ENCODE peak calls at places on chromosomes 11 and 22, in seven cellular contexts. I is astrocyte of the cerebellum, K is Peyer's patch, S is GM12864, F is fibroblast of lung, D is HCT116, Q is fibroblast of pulmonary artery. T is an unnamed sample.

GRCh38 chr22:30573594-30574094 is 821 bp downstream of the GAL3ST1 start:
- DNase-seq in I (no peak), K (peak), S (no peak), F (no peak), D (no peak), Q (no peak), T (no peak)

GRCh38 chr11:71467164-71467563 is 14.2 kb downstream of the NADSYN1 start:
- DNase-seq in I (no peak), K (no peak), S (no peak), F (no peak), D (no peak), Q (no peak), T (no peak)

GRCh38 chr11:16382638-16383380 is 26.5 kb upstream of the SOX6 start:
- DNase-seq in I (no peak), K (no peak), S (no peak), F (peak), D (no peak), Q (no peak), T (no peak)

GRCh38 chr11:72307439-72307838 is 63.5 kb upstream of the PHOX2A start:
- DNase-seq in I (no peak), K (no peak), S (no peak), F (no peak), D (no peak), Q (no peak), T (no peak)

GRCh38 chr11:128482092-128482491 is 105.3 kb downstream of the ETS1 start:
- DNase-seq in I (no peak), K (no peak), S (no peak), F (no peak), D (no peak), Q (no peak), T (no peak)

GRCh38 chr11:34972892-34973291 is 56.5 kb downstream of the PDHX start:
- DNase-seq in I (peak), K (no peak), S (no peak), F (peak), D (no peak), Q (peak), T (no peak)

GRCh38 chr11:56271092-56271491 is 2.9 kb upstream of the OR5T1 start:
- DNase-seq in I (no peak), K (no peak), S (no peak), F (no peak), D (no peak), Q (no peak), T (no peak)

GRCh38 chr11:35167451-35167954 is 28.5 kb downstream of the CD44 start:
- DNase-seq in I (no peak), K (no peak), S (no peak), F (peak), D (no peak), Q (peak), T (no peak)

GRCh38 chr11:65422104-65422632 is 430 bp upstream of the NEAT1 start:
- DNase-seq in I (peak), K (peak), S (peak), F (peak), D (peak), Q (peak), T (peak)

GRCh38 chr11:78737891-78738290 is 163.2 kb upstream of the NARS2 start:
- DNase-seq in I (no peak), K (no peak), S (no peak), F (no peak), D (no peak), Q (no peak), T (no peak)

GRCh38 chr22:46212195-46212594 is 37.9 kb downstream of the CDPF1 start:
- DNase-seq in I (no peak), K (no peak), S (no peak), F (no peak), D (no peak), Q (no peak), T (no peak)

GRCh38 chr22:38973289-38974169 is 8.6 kb upstream of the APOBEC3B start:
- DNase-seq in I (no peak), K (no peak), S (no peak), F (peak), D (no peak), Q (peak), T (no peak)

GRCh38 chr22:23404689-23405365 is 175.3 kb downstream of the IGLL1 start:
- DNase-seq in I (peak), K (peak), S (no peak), F (peak), D (no peak), Q (peak), T (no peak)

GRCh38 chr11:44774131-44774530 is 47.4 kb downstream of the TSPAN18 start:
- DNase-seq in I (no peak), K (no peak), S (no peak), F (no peak), D (no peak), Q (no peak), T (no peak)

GRCh38 chr22:30860176-30861105 is 108.1 kb downstream of the MORC2 start:
- DNase-seq in I (no peak), K (peak), S (no peak), F (no peak), D (no peak), Q (no peak), T (no peak)

GRCh38 chr11:74847895-74848294 is 99.2 kb downstream of the RNF169 start:
- DNase-seq in I (no peak), K (no peak), S (no peak), F (no peak), D (no peak), Q (no peak), T (no peak)

GRCh38 chr11:74844865-74845264 is 96.2 kb downstream of the RNF169 start:
- DNase-seq in I (no peak), K (no peak), S (no peak), F (no peak), D (no peak), Q (no peak), T (no peak)

GRCh38 chr11:74845978-74846517 is 97.4 kb downstream of the RNF169 start:
- DNase-seq in I (no peak), K (no peak), S (no peak), F (no peak), D (no peak), Q (no peak), T (no peak)

GRCh38 chr11:74844072-74844471 is 95.4 kb downstream of the RNF169 start:
- DNase-seq in I (no peak), K (no peak), S (no peak), F (no peak), D (no peak), Q (no peak), T (no peak)

GRCh38 chr11:74846770-74847169 is 98.1 kb downstream of the RNF169 start:
- DNase-seq in I (no peak), K (no peak), S (no peak), F (peak), D (no peak), Q (peak), T (no peak)
- TF ChIP-seq CTCF in I (no peak), K (no peak), S (no peak), F (peak), D (no peak), Q (peak), T (no peak)

GRCh38 chr11:1936781-1937615 is 10.1 kb upstream of the MRPL23 start:
- DNase-seq in I (no peak), K (no peak), S (no peak), F (no peak), D (no peak), Q (no peak), T (no peak)

GRCh38 chr11:1935156-1936071 is 11.7 kb upstream of the MRPL23 start:
- DNase-seq in I (no peak), K (no peak), S (no peak), F (no peak), D (no peak), Q (no peak), T (no peak)

GRCh38 chr11:1937616-1938342 is 9.4 kb upstream of the MRPL23 start:
- DNase-seq in I (no peak), K (no peak), S (no peak), F (no peak), D (no peak), Q (no peak), T (no peak)

GRCh38 chr11:1934326-1935155 is 12.6 kb upstream of the MRPL23 start:
- DNase-seq in I (no peak), K (no peak), S (no peak), F (no peak), D (no peak), Q (no peak), T (no peak)

DNA sequence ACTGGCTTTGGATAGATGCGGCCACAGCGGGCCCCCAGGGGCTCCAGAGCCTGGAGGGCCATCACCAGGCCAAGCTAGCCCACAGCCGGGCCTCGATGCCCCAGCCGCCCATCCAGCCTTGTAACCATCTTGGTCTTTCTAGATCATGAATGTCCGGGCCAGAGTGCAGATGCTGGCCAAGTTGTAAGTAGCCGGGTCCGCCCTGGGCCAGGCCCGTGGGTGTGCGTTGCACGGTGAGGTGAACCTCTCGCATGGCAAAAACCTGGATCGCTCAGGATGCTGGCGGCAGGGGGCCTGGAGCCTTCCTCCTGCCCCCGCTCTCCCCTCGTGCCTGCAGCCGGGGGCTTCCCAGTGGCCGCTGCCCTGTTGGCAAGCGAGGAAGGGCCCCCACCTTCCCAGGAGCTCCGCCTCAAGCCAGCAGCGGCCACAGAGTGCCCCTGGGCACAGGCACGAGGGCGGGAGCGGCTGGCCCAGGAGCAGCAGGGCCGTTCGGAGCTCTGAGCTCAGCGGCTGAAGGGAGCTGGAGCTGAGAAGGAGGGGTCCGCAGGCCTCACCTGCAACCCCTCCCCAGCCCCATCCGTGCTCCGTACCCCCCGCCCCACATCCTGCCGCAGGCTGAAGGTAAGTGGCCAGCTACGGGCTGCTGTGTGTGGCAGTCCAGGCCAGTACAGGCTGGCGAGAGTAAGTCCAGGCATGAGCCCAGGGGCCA is 10.9 kb upstream of the MRPL23 start:
- DNase-seq in I (no peak), K (no peak), S (no peak), F (no peak), D (no peak), Q (no peak), T (no peak)
- H3K4me3 ChIP-seq in I (no peak), K (no peak), S (no peak), F (no peak), D (no peak), Q (no peak), T (no peak)

DNA sequence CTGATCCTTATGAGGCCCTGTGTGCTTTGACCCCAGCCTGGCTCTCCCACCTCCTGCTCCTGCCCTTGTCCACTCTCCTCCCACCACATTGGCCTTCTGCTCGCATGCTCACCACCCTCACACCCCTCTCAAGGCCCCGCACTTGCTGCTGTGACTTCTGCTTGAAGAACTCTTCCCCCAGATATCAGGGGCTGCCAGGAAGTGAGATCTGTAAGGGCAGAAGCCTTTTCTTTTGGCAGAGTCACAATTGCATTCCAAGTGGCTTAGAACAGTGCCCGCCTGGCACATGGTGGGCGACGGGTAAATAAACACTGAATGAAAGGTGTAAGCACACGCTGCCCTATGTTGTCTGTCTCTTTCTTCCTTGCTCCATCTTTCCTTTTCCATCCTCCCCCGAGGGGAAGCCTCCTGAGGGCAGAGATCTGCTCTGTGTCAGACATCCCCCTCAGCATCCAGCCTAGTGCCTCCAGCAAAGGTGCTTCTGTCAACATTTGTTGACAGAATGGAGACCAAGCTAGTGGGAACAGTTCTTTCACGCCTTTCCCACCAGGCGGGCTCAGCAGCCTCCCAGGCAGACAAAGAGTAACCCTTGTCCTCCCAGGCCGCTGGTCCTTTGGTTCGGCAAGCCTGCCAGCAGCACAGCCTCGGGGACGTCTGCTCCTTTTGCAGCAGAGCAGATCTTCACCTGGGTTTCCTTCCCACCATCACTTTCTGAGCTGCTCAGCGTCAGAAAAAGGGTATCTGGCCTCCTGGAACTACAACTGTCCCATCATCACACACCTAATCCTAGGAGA is 10.0 kb upstream of the PEX26 start:
- DNase-seq in I (no peak), K (no peak), S (no peak), F (no peak), D (no peak), Q (no peak), T (no peak)
- TF ChIP-seq CTCF in I (no peak), K (no peak), S (no peak), F (no peak), D (no peak), Q (no peak), T (no peak)

GRCh38 chr11:102559839-102560238 is 29.3 kb upstream of the MMP7 start:
- DNase-seq in I (no peak), K (no peak), S (no peak), F (no peak), D (no peak), Q (no peak), T (no peak)

GRCh38 chr11:102564110-102564509 is 33.6 kb upstream of the MMP7 start:
- DNase-seq in I (no peak), K (no peak), S (no peak), F (peak), D (peak), Q (peak), T (peak)

GRCh38 chr11:102555091-102555490 is 24.5 kb upstream of the MMP7 start:
- DNase-seq in I (no peak), K (no peak), S (no peak), F (no peak), D (no peak), Q (no peak), T (no peak)

GRCh38 chr11:102561636-102562035 is 31.1 kb upstream of the MMP7 start:
- DNase-seq in I (no peak), K (no peak), S (no peak), F (no peak), D (no peak), Q (no peak), T (no peak)

DNA sequence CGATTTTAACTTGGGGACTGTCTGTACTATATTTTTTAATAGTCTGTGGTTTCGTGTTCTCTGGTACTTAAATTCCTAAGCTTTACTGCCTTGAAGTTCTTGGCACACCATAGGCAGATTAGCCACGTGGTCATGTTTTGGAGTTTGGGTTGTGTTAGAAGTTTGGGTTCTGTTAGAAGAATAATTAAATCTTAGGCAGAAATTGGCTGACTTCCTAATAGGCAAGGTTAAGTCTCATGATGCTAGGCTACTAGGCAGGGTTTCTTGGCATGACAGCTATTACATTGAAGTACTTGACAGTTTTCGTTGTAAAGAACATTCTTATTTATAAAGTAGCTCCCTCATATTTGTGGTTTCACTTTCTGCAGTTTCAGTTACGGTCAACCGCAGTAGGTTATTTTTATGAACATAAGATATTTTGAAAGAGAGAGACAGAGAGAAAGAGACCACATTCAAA is 30.0 kb upstream of the MMP7 start:
- DNase-seq in I (peak), K (no peak), S (peak), F (peak), D (no peak), Q (peak), T (peak)
- H3K4me3 ChIP-seq in I (peak), K (peak), S (peak), F (peak), D (no peak), Q (peak), T (peak)

DNA sequence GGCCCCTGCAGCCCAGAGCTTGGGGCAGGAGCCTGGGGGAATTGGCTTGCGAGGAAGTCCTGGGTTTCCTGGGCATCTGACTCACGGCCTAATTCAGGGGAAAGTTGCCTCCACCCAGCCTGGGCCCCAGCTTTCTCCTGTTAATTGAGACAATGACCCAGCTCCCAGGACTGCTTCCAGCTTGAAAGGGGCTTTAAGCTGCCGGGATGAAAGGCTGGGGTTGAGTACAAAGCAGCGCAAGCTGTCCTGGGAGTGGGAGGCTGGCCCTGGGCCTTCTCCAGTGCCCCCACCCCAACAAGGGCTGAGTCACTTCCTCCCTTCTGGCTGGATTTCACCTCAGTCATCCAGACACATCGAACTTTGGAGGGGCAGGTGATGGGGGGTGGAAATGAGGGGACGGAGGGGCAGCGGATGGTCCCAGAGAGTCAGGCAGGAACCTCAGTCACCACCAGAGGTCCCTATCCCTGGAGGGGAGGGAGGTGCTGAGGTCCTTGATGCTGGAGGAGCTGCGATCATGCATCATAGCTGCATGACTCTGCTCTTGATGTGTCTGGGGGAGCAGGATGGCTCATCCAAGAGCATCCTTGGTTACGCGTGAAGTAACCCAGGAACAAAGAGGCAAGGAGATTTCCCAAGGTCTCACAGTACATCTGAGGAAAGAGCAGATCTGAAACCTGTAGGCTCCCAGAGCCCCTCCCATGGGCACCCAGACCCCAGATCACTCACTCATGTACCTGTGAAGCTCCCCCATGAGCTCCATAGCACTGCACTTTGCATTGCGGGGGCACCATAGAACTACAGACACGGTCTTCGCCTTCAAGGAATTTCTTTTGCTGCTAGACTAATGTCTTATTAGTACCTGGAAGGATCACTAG is 30.0 kb upstream of the OAF start:
- DNase-seq in I (no peak), K (no peak), S (no peak), F (peak), D (no peak), Q (peak), T (peak)
- TF ChIP-seq CTCF in I (peak), K (no peak), S (no peak), F (peak), D (peak), Q (peak), T (peak)

GRCh38 chr22:42645341-42645937 is 3.8 kb downstream of the CYB5R3 start:
- DNase-seq in I (no peak), K (no peak), S (no peak), F (no peak), D (no peak), Q (no peak), T (no peak)

GRCh38 chr22:42645938-42646568 is 3.1 kb downstream of the CYB5R3 start:
- DNase-seq in I (no peak), K (peak), S (no peak), F (no peak), D (no peak), Q (no peak), T (no peak)

GRCh38 chr22:42648017-42648367 is 1.2 kb downstream of the CYB5R3 start:
- DNase-seq in I (no peak), K (no peak), S (no peak), F (no peak), D (no peak), Q (no peak), T (no peak)

GRCh38 chr22:42648368-42649260 is 578 bp downstream of the CYB5R3 start:
- DNase-seq in I (no peak), K (peak), S (no peak), F (peak), D (no peak), Q (peak), T (no peak)

DNA sequence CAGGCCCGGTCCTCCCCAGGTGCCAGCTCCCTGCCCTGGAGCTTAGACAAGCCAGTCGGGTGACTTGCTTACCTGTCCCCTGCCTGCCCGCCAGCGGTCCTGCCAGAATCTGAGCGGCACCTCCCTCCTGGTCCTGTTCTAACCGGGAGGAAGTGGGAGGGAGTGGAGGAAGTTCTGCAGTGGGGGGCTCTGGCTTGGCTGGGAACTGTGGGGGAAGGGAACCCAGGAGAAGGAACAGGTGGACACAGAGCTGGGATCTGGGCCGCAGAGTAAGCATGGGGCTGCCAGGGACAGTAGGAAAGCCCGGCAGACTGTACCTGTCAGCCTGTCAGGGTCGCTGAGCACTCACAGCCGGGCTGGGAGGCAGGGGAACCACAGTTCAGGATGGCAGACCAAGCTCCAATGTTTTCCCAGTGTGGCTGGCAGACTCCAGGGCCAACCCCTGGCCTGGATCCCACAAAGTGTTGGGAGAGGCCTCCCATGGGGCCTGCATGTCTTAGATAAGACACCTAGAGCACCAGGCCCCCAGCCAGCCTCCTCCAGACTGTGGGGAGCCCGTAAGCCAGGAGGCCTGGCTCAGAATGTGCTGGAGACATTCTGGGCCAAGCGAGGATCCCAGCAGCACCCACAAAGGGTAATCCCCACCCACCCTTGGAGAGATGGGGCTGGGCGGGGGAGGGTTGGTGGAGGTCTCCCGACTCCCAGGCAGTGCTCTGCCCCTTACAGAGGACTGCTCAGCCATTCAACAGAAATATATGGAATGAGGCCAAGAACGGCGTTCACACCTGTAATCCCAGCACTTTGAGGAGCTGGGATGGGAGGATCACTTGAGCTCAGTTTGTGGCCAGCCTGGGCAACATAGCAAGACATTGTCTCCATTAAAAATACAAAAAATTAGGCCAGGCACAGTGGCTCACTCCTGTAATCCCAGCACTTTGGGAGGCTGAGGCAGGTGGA is 2.3 kb downstream of the CYB5R3 start:
- DNase-seq in I (no peak), K (no peak), S (no peak), F (no peak), D (no peak), Q (peak), T (no peak)
- H3K4me3 ChIP-seq in I (no peak), K (peak), S (no peak), F (no peak), D (no peak), Q (no peak), T (no peak)